ENCODE peak calls at places on chromosomes 11 and 22, in nine cellular contexts. Z is AG10803, P is epithelial cell of esophagus, A is cardiac fibroblast, K is AG09309, M is psoas muscle, R is spleen, H is ovary, E is fibroblast of pulmonary artery. C is an unnamed sample.

GRCh38 chr11:112748713-112749481 is 212.3 kb upstream of the NCAM1 start:
- DNase-seq in P (no peak), E (no peak), H (peak), Z (no peak), A (no peak), K (no peak), M (no peak), R (no peak), C (no peak)

GRCh38 chr22:22692707-22693530 is 48.5 kb downstream of the GGTLC2 start:
- DNase-seq in P (peak), H (peak), K (no peak), Z (peak), M (no peak), R (peak), A (peak), E (peak), C (peak)

GRCh38 chr11:118002010-118002540 is 15.9 kb downstream of the IL10RA start:
- DNase-seq in M (no peak), H (no peak), E (no peak), P (no peak), Z (no peak), A (no peak), R (peak), K (no peak), C (no peak)

GRCh38 chr22:31530816-31531180 is 34.5 kb downstream of the SFI1 start:
- DNase-seq in H (no peak), Z (no peak), P (no peak), R (no peak), M (no peak), A (peak), E (peak), K (no peak), C (no peak)

GRCh38 chr11:2175659-2176058 is 4.0 kb upstream of the TH start:
- DNase-seq in K (peak), A (peak), R (no peak), Z (peak), P (peak), E (peak), M (no peak), H (no peak), C (peak)

GRCh38 chr11:72573380-72573949 is 100.8 kb downstream of the PDE2A start:
- DNase-seq in A (peak), P (peak), E (peak), Z (peak), K (no peak), R (peak), H (no peak), M (no peak), C (peak)

GRCh38 chr22:38732251-38732815 is 23.5 kb downstream of the SUN2 start:
- DNase-seq in M (no peak), P (no peak), R (peak), K (no peak), A (no peak), Z (no peak), E (no peak), H (no peak), C (no peak)

GRCh38 chr11:45105233-45105992 is 41.0 kb upstream of the PRDM11 start:
- DNase-seq in Z (peak), A (peak), R (peak), M (peak), H (peak), E (peak), P (peak), K (no peak), C (peak)

GRCh38 chr11:94794287-94795168 is 26.4 kb downstream of the AMOTL1 start:
- DNase-seq in E (peak), M (peak), Z (peak), H (peak), K (peak), A (peak), R (no peak), P (peak), C (peak)

GRCh38 chr11:64620286-64620962 is 29.4 kb downstream of the SLC22A12 start:
- DNase-seq in R (no peak), E (peak), A (peak), H (peak), M (no peak), P (no peak), K (no peak), Z (no peak), C (no peak)

GRCh38 chr11:1743587-1744136 is 6.7 kb downstream of the IFITM10 start:
- DNase-seq in H (no peak), M (no peak), Z (no peak), E (no peak), K (no peak), R (peak), P (no peak), A (no peak), C (no peak)

GRCh38 chr22:17258015-17258827 is 39.0 kb upstream of the ADA2 start:
- DNase-seq in M (peak), K (no peak), P (peak), R (peak), E (peak), A (peak), Z (peak), H (no peak), C (no peak)
- H3K4me3 ChIP-seq in M (peak), K (no peak), P (no peak), R (no peak), E (no peak), A (no peak), Z (no peak), H (no peak), C (no peak)

DNA sequence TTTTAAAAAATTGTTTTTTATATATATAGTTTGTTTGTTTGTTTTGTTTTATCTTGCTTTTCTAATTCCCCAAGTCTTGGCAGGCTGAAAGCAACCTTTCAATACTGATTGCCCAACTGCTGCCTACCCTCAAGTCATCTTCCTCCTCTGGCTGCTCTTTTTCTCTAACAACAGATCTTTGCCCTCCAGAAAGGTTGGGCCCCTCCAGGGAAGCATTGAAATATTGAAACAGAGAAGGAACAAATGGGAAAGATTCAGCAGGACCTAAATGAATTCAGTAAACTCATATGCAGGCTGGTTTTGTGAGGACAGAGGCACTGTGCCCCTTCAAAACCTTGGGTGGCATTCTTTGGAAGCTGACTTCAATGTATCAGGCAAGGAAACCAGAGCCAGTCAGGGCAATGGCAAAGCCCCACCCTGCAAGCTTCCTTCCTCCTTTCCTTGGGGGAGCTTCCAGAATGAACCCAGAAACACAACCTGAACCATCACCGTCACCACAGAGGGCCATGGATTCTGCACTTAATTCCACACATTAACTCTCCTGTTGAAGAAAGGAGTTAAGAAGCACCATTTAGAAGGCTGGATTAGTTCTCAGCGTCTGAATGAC is 815 bp upstream of the MS4A6A start:
- DNase-seq in M (no peak), R (no peak), E (no peak), H (no peak), A (no peak), Z (no peak), K (no peak), P (no peak), C (no peak)
- TF ChIP-seq CTCF in M (no peak), R (no peak), E (no peak), H (no peak), A (no peak), Z (no peak), K (no peak), P (no peak), C (no peak)

GRCh38 chr22:44549701-44550100 is 51.7 kb upstream of the RTL6 start:
- DNase-seq in E (peak), H (no peak), M (no peak), R (no peak), K (no peak), Z (no peak), A (no peak), P (no peak), C (no peak)

GRCh38 chr22:44549021-44549420 is 51.0 kb upstream of the RTL6 start:
- DNase-seq in K (no peak), H (no peak), R (no peak), P (no peak), E (no peak), Z (no peak), A (no peak), M (no peak), C (no peak)

GRCh38 chr22:44554411-44554810 is 56.4 kb upstream of the RTL6 start:
- DNase-seq in Z (no peak), P (no peak), H (no peak), K (no peak), M (no peak), R (no peak), E (no peak), A (no peak), C (no peak)

GRCh38 chr22:44547371-44547770 is 49.3 kb upstream of the RTL6 start:
- DNase-seq in M (no peak), A (no peak), K (no peak), H (no peak), Z (no peak), E (no peak), R (no peak), P (no peak), C (no peak)

GRCh38 chr22:44550666-44551491 is 52.8 kb upstream of the RTL6 start:
- DNase-seq in M (peak), A (peak), Z (peak), R (no peak), H (peak), E (peak), P (peak), K (peak), C (peak)
- H3K4me3 ChIP-seq in M (peak), A (peak), Z (peak), R (no peak), H (peak), E (peak), P (no peak), K (peak), C (peak)

GRCh38 chr11:65934014-65934413 is 11.3 kb upstream of the TSGA10IP start:
- DNase-seq in K (no peak), P (no peak), H (no peak), M (no peak), R (no peak), A (peak), Z (no peak), E (peak), C (no peak)
- TF ChIP-seq CTCF in K (no peak), P (no peak), H (no peak), M (no peak), R (no peak), A (no peak), Z (no peak), E (no peak), C (no peak)

DNA sequence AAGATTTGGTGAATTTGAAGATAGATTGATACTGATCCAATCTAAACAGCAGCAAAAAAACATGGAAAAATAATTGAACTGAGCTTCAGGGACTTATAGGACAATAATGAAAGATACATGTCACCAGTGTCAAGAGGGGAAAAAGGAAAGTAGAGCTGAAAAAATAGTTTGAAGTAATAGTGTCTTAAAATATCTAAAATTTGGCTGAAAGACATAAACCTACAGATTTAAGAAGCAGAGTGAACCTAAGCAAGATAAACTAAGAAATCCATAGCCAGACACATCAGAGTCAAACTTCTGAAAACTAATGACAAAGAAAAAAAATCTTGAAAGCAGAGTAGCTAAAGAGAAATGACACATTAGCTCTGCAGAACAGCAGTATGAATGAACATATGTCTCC is 67.7 kb downstream of the TRIM44 start:
- DNase-seq in R (no peak), K (no peak), M (no peak), A (no peak), E (no peak), P (no peak), H (no peak), Z (no peak), C (no peak)
- H3K4me3 ChIP-seq in R (no peak), K (no peak), M (no peak), A (no peak), E (no peak), P (no peak), H (no peak), Z (no peak), C (no peak)

GRCh38 chr11:102452461-102453285 is at the start of gene TMEM123:
- DNase-seq in K (no peak), H (peak), E (peak), Z (peak), M (peak), A (peak), R (peak), P (peak), C (peak)
- TF ChIP-seq CTCF in K (no peak), H (no peak), E (no peak), Z (no peak), M (no peak), A (no peak), R (peak), P (no peak), C (no peak)